ENCODE peak calls at places on chromosomes 1 and 21, in five cellular contexts. F is GM12878, P is NT2/D1, H is H1, W is HepG2. J is an unnamed sample.
A peak's percentile ranks its signal among the peaks of the same experiment; 100 is the strongest.

GRCh38 chr1:22689505-22689904 is 21.1 kb upstream of the EPHB2 start:
- DNase-seq in P (no peak), F (no peak), W (peak; percentile 42), H (no peak), J (no peak)

GRCh38 chr1:245888809-245889208 is 618.3 kb downstream of the SMYD3 start:
- DNase-seq in H (no peak), F (peak; percentile 20), P (peak; percentile 38), W (peak; percentile 52), J (no peak)

GRCh38 chr1:46489169-46489637 is 433 bp upstream of the DMBX1 start:
- DNase-seq in H (no peak), F (no peak), P (no peak), W (no peak), J (no peak)

GRCh38 chr1:51750218-51750617 is 128.3 kb downstream of the NRDC start:
- DNase-seq in F (no peak), W (no peak), H (no peak), P (no peak), J (no peak)

GRCh38 chr1:210262167-210262896 is 29.7 kb downstream of the SERTAD4 start:
- DNase-seq in P (no peak), F (no peak), H (no peak), W (peak; percentile 32), J (no peak)

GRCh38 chr1:161914595-161914994 is 109.1 kb downstream of the OLFML2B start:
- DNase-seq in F (no peak), W (no peak), H (no peak), P (no peak), J (no peak)

GRCh38 chr1:186511761-186512637 is 51.1 kb upstream of the PDC start:
- DNase-seq in H (no peak), P (no peak), F (no peak), W (no peak), J (no peak)

GRCh38 chr1:230573647-230574046 is 68.6 kb upstream of the COG2 start:
- DNase-seq in H (no peak), F (no peak), W (no peak), P (no peak), J (no peak)

GRCh38 chr1:154808909-154809262 is 61.2 kb downstream of the KCNN3 start:
- DNase-seq in H (no peak), F (no peak), P (no peak), W (no peak), J (no peak)

GRCh38 chr1:55640708-55641473 is 425.7 kb upstream of the USP24 start:
- DNase-seq in H (no peak), P (no peak), W (peak; percentile 6), F (peak; percentile 2), J (no peak)

GRCh38 chr21:34844033-34844923 is 175.5 kb downstream of the CLIC6 start:
- DNase-seq in H (no peak), P (no peak), F (no peak), W (no peak), J (no peak)

GRCh38 chr1:200211157-200211556 is 183.6 kb downstream of the NR5A2 start:
- DNase-seq in H (no peak), F (no peak), W (no peak), P (no peak), J (no peak)

GRCh38 chr1:27150183-27150582 is 4.7 kb downstream of the SLC9A1 start:
- DNase-seq in W (no peak), F (no peak), P (no peak), H (no peak), J (no peak)

GRCh38 chr1:36257375-36257767 is 33.1 kb downstream of the THRAP3 start:
- DNase-seq in P (no peak), F (no peak), W (peak; percentile 27), H (no peak), J (no peak)

GRCh38 chr1:157624471-157624870 is 26.6 kb upstream of the FCRL4 start:
- DNase-seq in H (no peak), F (no peak), W (no peak), P (no peak), J (no peak)

GRCh38 chr1:92123868-92124267 is 43.7 kb downstream of the BTBD8 start:
- DNase-seq in W (no peak), F (no peak), P (no peak), H (no peak), J (no peak)

GRCh38 chr21:31914472-31914871 is 41.7 kb downstream of the HUNK start:
- DNase-seq in F (no peak), P (no peak), W (no peak), H (no peak), J (no peak)

GRCh38 chr1:176897350-176898236 is 266.9 kb downstream of the ASTN1 start:
- DNase-seq in H (peak; percentile 94), W (peak; percentile 56), P (peak; percentile 81), F (no peak), J (peak; percentile 81)
- TF ChIP-seq SUZ12 in H (no peak), W (no peak), P (no peak), F (no peak), J (no peak)

GRCh38 chr21:25929859-25930520 is 195.2 kb downstream of the GABPA start:
- DNase-seq in H (no peak), P (no peak), F (no peak), W (no peak), J (no peak)
- TF ChIP-seq SUZ12 in H (no peak), P (no peak), F (no peak), W (no peak), J (no peak)

DNA sequence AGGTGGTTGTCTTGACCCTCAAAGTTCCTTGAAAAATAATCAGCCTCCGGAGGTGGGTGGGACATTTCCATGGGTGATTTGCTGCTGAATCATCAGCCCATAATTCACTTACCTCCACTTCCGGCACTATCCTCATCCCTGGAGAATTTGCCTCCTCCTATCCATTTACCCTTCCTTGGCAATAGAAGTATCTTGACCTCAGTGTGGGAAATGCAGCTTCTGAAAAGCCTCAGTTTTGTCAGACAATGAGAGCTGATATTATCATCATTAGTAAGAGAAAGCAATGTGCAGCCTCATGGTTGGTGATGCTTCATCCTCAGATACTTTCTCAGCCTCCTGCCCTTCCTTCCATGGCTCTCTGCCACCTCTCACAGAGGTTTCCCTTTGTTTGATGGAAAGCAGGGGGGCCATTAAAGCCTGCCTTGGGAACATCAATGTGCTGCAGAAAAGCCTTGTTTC is 33.3 kb upstream of the RGS4 start:
- DNase-seq in F (no peak), P (no peak), W (no peak), H (no peak), J (no peak)
- TF ChIP-seq SUZ12 in F (no peak), P (no peak), W (no peak), H (no peak), J (no peak)

GRCh38 chr1:178940022-178940765 is 69.3 kb upstream of the ANGPTL1 start:
- DNase-seq in W (no peak), P (no peak), H (no peak), F (no peak), J (no peak)
- TF ChIP-seq SUZ12 in W (no peak), P (no peak), H (no peak), F (no peak), J (no peak)

DNA sequence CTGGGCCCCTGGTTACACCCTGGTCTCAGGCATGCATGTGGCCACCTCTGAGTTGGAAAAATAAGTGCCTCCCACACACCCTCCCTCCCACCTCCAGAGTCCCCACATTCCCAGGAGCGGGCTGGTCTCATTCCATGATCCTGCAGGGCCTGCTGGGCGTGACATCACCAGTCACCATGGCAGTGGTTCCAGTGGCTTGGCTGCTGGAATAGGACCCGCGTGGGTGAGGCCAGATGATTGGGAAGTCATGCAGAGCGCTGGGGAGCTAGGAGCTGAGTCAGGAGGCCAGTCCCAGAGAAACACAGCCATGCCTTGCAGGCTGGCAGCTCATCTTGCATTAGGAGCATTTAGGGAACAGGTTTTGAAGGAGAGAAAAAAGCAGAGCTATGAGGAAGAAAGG is 125.4 kb upstream of the TMEM51 start:
- DNase-seq in F (no peak), P (no peak), W (no peak), H (no peak), J (no peak)
- TF ChIP-seq SUZ12 in F (no peak), P (no peak), W (no peak), H (no peak), J (no peak)

GRCh38 chr1:25549273-25550154 is 6.1 kb downstream of the LDLRAP1 start:
- DNase-seq in W (peak; percentile 53), P (no peak), H (no peak), F (peak; percentile 94), J (peak; percentile 23)
- TF ChIP-seq SUZ12 in W (no peak), P (no peak), H (no peak), F (no peak), J (no peak)